ENCODE peak calls at places on chromosomes 6 and 20, in four cellular contexts. C, T, F and D are unnamed samples.

GRCh38 chr20:11112837-11113236 is 439.0 kb upstream of the JAG1 start:
- DNase-seq in C (no peak), T (no peak), F (no peak), D (no peak)

GRCh38 chr6:20805027-20805426 is 270.8 kb downstream of the CDKAL1 start:
- DNase-seq in C (no peak), T (no peak), F (no peak), D (no peak)

GRCh38 chr20:22716824-22717351 is 132.5 kb upstream of the FOXA2 start:
- DNase-seq in C (no peak), T (no peak), F (no peak), D (no peak)

GRCh38 chr6:168016176-168016620 is 18.7 kb downstream of the KIF25 start:
- DNase-seq in C (no peak), T (peak; percentile 9), F (no peak), D (no peak)

GRCh38 chr6:120994573-120994967 is 339.7 kb downstream of the TBC1D32 start:
- DNase-seq in C (no peak), T (no peak), F (no peak), D (no peak)

GRCh38 chr6:25137497-25137896 is 141.7 kb upstream of the CARMIL1 start:
- DNase-seq in C (no peak), T (no peak), F (no peak), D (peak; percentile 71)

GRCh38 chr6:159389695-159390094 is 220.5 kb downstream of the FNDC1 start:
- DNase-seq in C (no peak), T (no peak), F (no peak), D (no peak)

GRCh38 chr20:36543187-36544133 is 2.1 kb downstream of the MYL9 start:
- DNase-seq in C (peak; percentile 50), T (peak; percentile 88), F (peak; percentile 60), D (no peak)

GRCh38 chr6:157929076-157929475 is 52.6 kb upstream of the SYNJ2 start:
- DNase-seq in C (no peak), T (no peak), F (no peak), D (no peak)

DNA sequence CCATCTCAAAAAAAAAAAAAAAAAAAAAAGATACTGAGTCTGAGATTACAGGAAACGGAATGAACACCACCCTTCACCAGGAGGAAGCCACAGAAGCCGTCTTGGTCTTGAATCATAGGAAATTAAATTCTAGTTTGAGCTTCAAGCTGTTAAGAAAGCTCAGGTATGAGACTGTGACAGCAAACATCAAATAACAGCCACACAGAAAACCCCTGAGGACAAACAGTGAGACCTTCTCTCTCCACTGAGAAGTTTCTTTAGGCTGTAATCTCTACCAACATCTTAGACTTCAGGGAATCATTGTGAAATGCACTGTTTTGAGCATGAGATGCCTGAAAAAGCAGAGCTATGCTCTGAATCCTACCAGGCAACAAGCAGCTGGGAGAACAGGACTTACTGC is 30.8 kb downstream of the PDE10A start:
- DNase-seq in C (no peak), T (no peak), F (no peak), D (no peak)
- TF ChIP-seq POLR2A in C (no peak), T (no peak), F (no peak), D (no peak)

DNA sequence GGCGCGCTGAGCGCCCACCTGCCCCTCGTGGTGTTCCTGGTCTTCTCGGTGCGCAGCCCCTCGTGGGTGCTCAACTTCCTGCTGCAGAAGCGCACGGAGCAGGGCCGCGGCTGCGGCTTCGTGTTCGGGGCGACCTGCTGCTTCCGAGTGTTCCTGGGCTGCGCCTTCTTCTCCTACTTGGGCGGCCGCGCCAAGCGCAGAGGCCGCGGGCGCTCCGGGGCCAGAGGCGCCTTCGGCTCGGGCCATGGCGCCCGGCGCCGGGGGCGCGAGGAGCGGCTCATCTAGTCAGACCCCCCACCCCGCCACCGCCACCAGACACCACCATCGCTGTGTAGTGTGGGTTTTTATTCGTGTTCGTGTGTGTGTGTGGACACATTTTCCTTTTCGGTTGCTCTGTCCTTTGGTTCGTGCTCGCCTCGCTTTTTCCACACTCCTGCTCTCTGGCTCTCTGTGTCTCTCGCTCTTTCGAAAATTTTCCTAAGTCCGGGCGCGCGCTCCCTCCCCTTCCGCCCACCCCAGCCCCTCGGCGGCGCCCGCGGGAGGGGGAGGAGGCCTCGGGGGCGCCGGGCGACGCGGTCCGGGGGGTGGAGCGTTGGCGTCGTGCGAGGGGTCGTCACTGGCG is 38.0 kb downstream of the GNAS start:
- DNase-seq in C (peak; percentile 65), T (peak; percentile 90), F (peak; percentile 75), D (peak; percentile 87)
- TF ChIP-seq POLR2A in C (no peak), T (peak; percentile 54), F (peak; percentile 50), D (peak; percentile 64)

GRCh38 chr20:20632644-20633043 is 79.8 kb downstream of the RALGAPA2 start:
- DNase-seq in C (no peak), T (no peak), F (no peak), D (no peak)

GRCh38 chr20:20624914-20625313 is 87.5 kb downstream of the RALGAPA2 start:
- DNase-seq in C (no peak), T (no peak), F (no peak), D (no peak)

GRCh38 chr20:20627471-20627870 is 85.0 kb downstream of the RALGAPA2 start:
- DNase-seq in C (no peak), T (no peak), F (no peak), D (no peak)

GRCh38 chr20:20630551-20630950 is 81.9 kb downstream of the RALGAPA2 start:
- DNase-seq in C (no peak), T (no peak), F (no peak), D (no peak)

GRCh38 chr20:20628314-20628713 is 84.1 kb downstream of the RALGAPA2 start:
- DNase-seq in C (no peak), T (no peak), F (no peak), D (no peak)
- TF ChIP-seq POLR2A in C (no peak), T (no peak), F (no peak), D (no peak)

DNA sequence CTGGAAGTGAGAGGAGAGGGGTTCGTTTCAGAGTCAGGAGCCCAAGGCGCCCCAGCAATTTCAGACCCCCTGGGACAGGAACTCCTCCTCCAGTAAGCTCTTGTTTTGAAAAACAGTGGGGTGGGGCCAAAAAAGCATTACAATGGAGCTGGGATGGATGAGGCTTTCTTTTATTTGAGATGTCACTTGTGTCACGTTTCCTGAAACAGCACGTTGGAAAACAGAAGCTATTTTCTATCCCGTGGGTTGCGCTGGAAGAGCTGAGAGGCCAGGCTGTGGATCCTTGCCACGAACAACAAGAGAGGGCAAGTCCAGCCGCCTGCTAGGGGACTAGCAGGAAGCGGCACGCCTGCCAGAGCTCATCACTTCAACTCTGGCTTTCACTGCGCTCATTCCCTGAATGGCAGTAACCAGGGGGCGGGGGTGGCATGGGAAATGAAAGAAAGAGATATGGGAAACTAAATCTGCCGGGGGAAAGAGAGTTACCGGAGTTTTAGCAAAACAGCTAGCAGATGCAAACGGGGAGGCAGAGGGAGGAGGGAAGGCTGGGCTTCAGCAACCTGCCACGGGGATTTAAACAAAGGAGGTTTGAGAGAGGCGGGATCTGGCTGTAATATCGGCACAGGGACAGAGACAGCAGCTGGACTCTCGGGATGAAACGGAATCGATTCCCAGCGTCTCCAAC is 34.6 kb downstream of the GCNT2 start:
- DNase-seq in C (peak; percentile 52), T (peak; percentile 59), F (peak; percentile 59), D (peak; percentile 13)
- TF ChIP-seq POLR2A in C (no peak), T (no peak), F (peak; percentile 13), D (no peak)

DNA sequence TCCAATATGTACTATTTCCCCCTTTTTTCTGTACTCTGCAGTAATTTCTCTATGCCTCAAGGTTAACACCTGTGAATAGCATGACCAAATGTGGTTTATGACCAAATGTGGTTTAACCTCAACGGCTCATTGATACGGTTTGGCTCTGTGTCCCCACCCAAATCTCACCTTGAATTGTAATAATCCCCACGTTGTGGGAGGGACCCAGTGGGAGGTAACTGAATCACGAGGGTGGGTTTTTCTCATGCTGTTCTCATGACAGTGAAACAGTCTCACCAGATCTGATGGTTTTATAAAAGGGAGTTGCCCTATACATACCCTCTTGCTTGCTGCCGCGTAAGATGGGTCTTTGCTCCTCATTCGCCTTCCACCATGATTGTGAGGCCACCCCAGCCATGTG is 18.7 kb downstream of the DEK start:
- DNase-seq in C (no peak), T (no peak), F (no peak), D (no peak)
- TF ChIP-seq POLR2A in C (no peak), T (no peak), F (no peak), D (no peak)